ENCODE peak calls at places on chromosomes 4 and X, in ten cellular contexts. N is Daoy; P is CD8-positive, alpha-beta memory T cell; O is fibroblast of lung; M is activated naive CD4-positive, alpha-beta T cell; H is coronary artery; J is HT1080; Y is progenitor cell of endocrine pancreas; L is AG08395; C is AG09319. I is an unnamed sample.

GRCh38 chr4:158496030-158496741 is 25.5 kb upstream of the RXFP1 start:
- DNase-seq in N (peak), P (no peak), O (no peak), M (no peak), H (no peak), J (no peak), Y (peak), L (no peak), C (no peak), I (peak)

GRCh38 chrX:113305496-113305895 is 464.9 kb upstream of the AMOT start:
- DNase-seq in N (no peak), P (no peak), O (peak), M (no peak), H (no peak), J (peak), Y (no peak), L (peak), C (peak), I (peak)

GRCh38 chrX:38859602-38860001 is 58.3 kb downstream of the MID1IP1 start:
- DNase-seq in N (no peak), P (no peak), O (peak), M (no peak), H (no peak), J (peak), Y (no peak), L (peak), C (no peak), I (no peak)

GRCh38 chrX:45771114-45771513 is 570.4 kb upstream of the DIPK2B start:
- DNase-seq in N (peak), P (no peak), O (peak), M (no peak), H (no peak), J (peak), Y (no peak), L (peak), C (peak), I (peak)

GRCh38 chrX:150940844-150941495 is 42.2 kb upstream of the HMGB3 start:
- DNase-seq in N (no peak), P (no peak), O (no peak), M (no peak), H (no peak), J (no peak), Y (no peak), L (no peak), C (no peak), I (no peak)

GRCh38 chr4:177265729-177266128 is 43.9 kb upstream of the NEIL3 start:
- DNase-seq in N (no peak), P (no peak), O (no peak), M (no peak), H (no peak), J (no peak), Y (no peak), L (no peak), C (no peak), I (no peak)

GRCh38 chr4:143700060-143700419 is 435 bp downstream of the FREM3 start:
- DNase-seq in N (no peak), P (no peak), O (peak), M (no peak), H (no peak), J (no peak), Y (peak), L (no peak), C (no peak), I (peak)

GRCh38 chrX:13747836-13748235 is 13.3 kb downstream of the OFD1 start:
- DNase-seq in N (peak), P (no peak), O (peak), M (no peak), H (no peak), J (peak), Y (no peak), L (peak), C (peak), I (peak)

GRCh38 chr4:151799417-151800030 is 38.7 kb upstream of the GATB start:
- DNase-seq in N (no peak), P (no peak), O (no peak), M (no peak), H (no peak), J (no peak), Y (no peak), L (no peak), C (no peak), I (no peak)

GRCh38 chrX:151396042-151396826 is 772 bp upstream of the VMA21 start:
- DNase-seq in N (peak), P (no peak), O (peak), M (no peak), H (no peak), J (no peak), Y (no peak), L (peak), C (no peak), I (no peak)

GRCh38 chr4:24024597-24024996 is 134.8 kb upstream of the PPARGC1A start:
- DNase-seq in N (no peak), P (no peak), O (no peak), M (no peak), H (no peak), J (no peak), Y (no peak), L (no peak), C (no peak), I (no peak)

GRCh38 chr4:114208747-114209146 is 229.3 kb upstream of the ARSJ start:
- DNase-seq in N (no peak), P (no peak), O (peak), M (no peak), H (no peak), J (no peak), Y (no peak), L (peak), C (peak), I (no peak)

GRCh38 chr4:13521047-13521446 is 23.3 kb downstream of the NKX3-2 start:
- DNase-seq in N (no peak), P (no peak), O (no peak), M (no peak), H (no peak), J (no peak), Y (no peak), L (no peak), C (no peak), I (no peak)

GRCh38 chr4:175562111-175562510 is 250.0 kb downstream of the GPM6A start:
- DNase-seq in N (no peak), P (no peak), O (no peak), M (no peak), H (no peak), J (no peak), Y (no peak), L (no peak), C (no peak), I (no peak)

GRCh38 chrX:42519666-42520231 is 258.2 kb downstream of the PPP1R2C start:
- DNase-seq in N (no peak), P (no peak), O (peak), M (no peak), H (no peak), J (peak), Y (no peak), L (peak), C (peak), I (no peak)

GRCh38 chr4:56871357-56871993 is 36.2 kb upstream of the REST start:
- DNase-seq in N (no peak), P (no peak), O (peak), M (no peak), H (no peak), J (no peak), Y (no peak), L (peak), C (peak), I (no peak)

GRCh38 chr4:110609044-110609750 is 13.7 kb downstream of the PITX2 start:
- DNase-seq in N (no peak), P (no peak), O (no peak), M (no peak), H (no peak), J (no peak), Y (no peak), L (no peak), C (no peak), I (no peak)

GRCh38 chr4:20603671-20604313 is 96.5 kb upstream of the PACRGL start:
- DNase-seq in N (peak), P (no peak), O (peak), M (no peak), H (no peak), J (peak), Y (no peak), L (peak), C (peak), I (peak)

GRCh38 chrX:46912673-46913491 is 661 bp downstream of the JADE3 start:
- DNase-seq in N (peak), P (peak), O (peak), M (no peak), H (no peak), J (peak), Y (peak), L (peak), C (no peak), I (peak)

GRCh38 chr4:100188829-100189228 is 1.4 kb downstream of the DDIT4L start:
- DNase-seq in N (no peak), P (no peak), O (no peak), M (no peak), H (no peak), J (no peak), Y (no peak), L (no peak), C (no peak), I (no peak)

GRCh38 chr4:156378053-156378665 is 424.5 kb upstream of the CTSO start:
- DNase-seq in N (peak), P (no peak), O (peak), M (no peak), H (no peak), J (peak), Y (no peak), L (no peak), C (no peak), I (no peak)

GRCh38 chrX:132745593-132745992 is 212.8 kb downstream of the HS6ST2 start:
- DNase-seq in N (no peak), P (no peak), O (no peak), M (no peak), H (no peak), J (no peak), Y (no peak), L (no peak), C (no peak), I (no peak)

GRCh38 chr4:152516156-152516555 is 19.7 kb downstream of the FBXW7 start:
- DNase-seq in N (no peak), P (no peak), O (peak), M (no peak), H (no peak), J (no peak), Y (no peak), L (peak), C (no peak), I (no peak)

GRCh38 chrX:31449975-31450374 is 378.1 kb upstream of the FTHL17 start:
- DNase-seq in N (no peak), P (no peak), O (peak), M (no peak), H (no peak), J (no peak), Y (no peak), L (peak), C (no peak), I (peak)

GRCh38 chrX:41043950-41044349 is 41.3 kb upstream of the USP9X start:
- DNase-seq in N (peak), P (no peak), O (peak), M (no peak), H (no peak), J (peak), Y (no peak), L (peak), C (no peak), I (no peak)

GRCh38 chrX:129695535-129695934 is 40.8 kb upstream of the APLN start:
- DNase-seq in N (no peak), P (no peak), O (no peak), M (no peak), H (peak), J (no peak), Y (no peak), L (no peak), C (no peak), I (no peak)

GRCh38 chr4:7014815-7015214 is 28.4 kb upstream of the TADA2B start:
- DNase-seq in N (no peak), P (no peak), O (no peak), M (no peak), H (no peak), J (no peak), Y (no peak), L (no peak), C (no peak), I (no peak)

GRCh38 chr4:181293014-181293413 is 950.2 kb upstream of the TENM3 start:
- DNase-seq in N (no peak), P (no peak), O (no peak), M (no peak), H (no peak), J (no peak), Y (no peak), L (no peak), C (no peak), I (no peak)

GRCh38 chr4:173528378-173529321 is 1.4 kb downstream of the HAND2 start:
- DNase-seq in N (no peak), P (no peak), O (no peak), M (no peak), H (no peak), J (no peak), Y (no peak), L (peak), C (no peak), I (peak)

GRCh38 chr4:175325230-175325629 is 407.1 kb downstream of the ADAM29 start:
- DNase-seq in N (no peak), P (no peak), O (peak), M (no peak), H (no peak), J (peak), Y (no peak), L (no peak), C (no peak), I (no peak)

GRCh38 chrX:130028196-130028595 is 45.8 kb downstream of the BCORL1 start:
- DNase-seq in N (peak), P (peak), O (peak), M (peak), H (no peak), J (no peak), Y (no peak), L (peak), C (peak), I (peak)

GRCh38 chrX:117689956-117690355 is 426.7 kb downstream of the KLHL13 start:
- DNase-seq in N (no peak), P (no peak), O (no peak), M (no peak), H (no peak), J (no peak), Y (no peak), L (no peak), C (no peak), I (no peak)

I was measured in MG63.